ENCODE peak calls at places on chromosomes 13 and 19, in nine cellular contexts. P is activated CD4-positive, alpha-beta T cell treated with anti-CD3 and anti-CD28 coated beads for 36 hours; X is NCI-H146; M is NCI-H2081; W is AG04450; O is activated CD8-positive, alpha-beta T cell treated with anti-CD3 and anti-CD28 coated beads for 36 hours; C is CD8-positive, alpha-beta memory T cell; S is left ventricle myocardium superior; T is fibroblast of the aortic adventitia. L is an unnamed sample.

GRCh38 chr13:51284339-51284738 is 55.2 kb upstream of the SERPINE3 start:
- DNase-seq in O (no peak), P (no peak), X (no peak), C (no peak), M (no peak), W (no peak), S (no peak), T (no peak), L (no peak)

GRCh38 chr13:113466321-113466836 is 13.1 kb upstream of the ADPRHL1 start:
- DNase-seq in M (no peak), X (no peak), O (no peak), P (no peak), W (no peak), C (no peak), S (no peak), T (no peak), L (no peak)

GRCh38 chr19:46115396-46116109 is 8.9 kb downstream of the IGFL3 start:
- DNase-seq in C (no peak), O (peak), T (peak), M (no peak), X (peak), W (peak), S (no peak), P (peak), L (peak)

GRCh38 chr13:49996166-49996915 is 501 bp upstream of the TRIM13 start:
- DNase-seq in P (peak), S (peak), M (peak), O (peak), X (peak), T (peak), C (peak), W (peak), L (peak)

GRCh38 chr13:53921473-53921872 is 892.9 kb downstream of the OLFM4 start:
- DNase-seq in P (no peak), T (no peak), X (peak), S (no peak), W (no peak), C (no peak), M (no peak), O (no peak), L (no peak)

GRCh38 chr13:48155850-48156249 is 60.9 kb upstream of the MED4 start:
- DNase-seq in C (peak), W (no peak), S (no peak), O (peak), P (peak), X (no peak), M (no peak), T (peak), L (peak)

GRCh38 chr13:35920816-35921215 is 210.4 kb downstream of the DCLK1 start:
- DNase-seq in X (no peak), M (no peak), P (no peak), C (no peak), S (no peak), O (no peak), T (no peak), W (no peak), L (no peak)

GRCh38 chr13:112995395-112996091 is 26.5 kb downstream of the MCF2L start:
- DNase-seq in S (no peak), W (no peak), T (no peak), P (no peak), C (no peak), X (no peak), M (peak), O (no peak), L (no peak)

GRCh38 chr19:55149078-55150003 is at the start of gene TNNT1:
- DNase-seq in O (no peak), S (peak), W (no peak), M (no peak), P (no peak), X (no peak), T (no peak), C (no peak), L (no peak)

GRCh38 chr19:28294395-28294794 is 918.6 kb downstream of the UQCRFS1 start:
- DNase-seq in S (no peak), M (no peak), O (no peak), C (no peak), P (no peak), W (no peak), T (peak), X (no peak), L (no peak)

GRCh38 chr13:98026457-98026857 is 73.0 kb downstream of the IPO5 start:
- DNase-seq in X (peak), W (no peak), M (no peak), S (no peak), C (no peak), P (no peak), O (no peak), T (no peak), L (no peak)

GRCh38 chr13:29607465-29607864 is 12.0 kb upstream of the SLC7A1 start:
- DNase-seq in P (no peak), W (no peak), C (no peak), T (peak), X (no peak), O (no peak), S (no peak), M (no peak), L (no peak)

GRCh38 chr19:49157445-49158224 is at the start of gene TRPM4:
- DNase-seq in C (peak), W (no peak), O (peak), T (peak), X (peak), P (peak), S (peak), M (peak), L (peak)

GRCh38 chr13:89029062-89029461 is 1357.9 kb downstream of the SLITRK5 start:
- DNase-seq in X (no peak), W (no peak), C (no peak), M (no peak), P (peak), T (no peak), O (peak), S (no peak), L (no peak)

GRCh38 chr13:113533441-113533840 is 42.9 kb upstream of the DCUN1D2 start:
- DNase-seq in O (no peak), C (no peak), T (no peak), M (no peak), P (no peak), W (no peak), S (peak), X (no peak), L (no peak)

GRCh38 chr19:55693336-55693974 is 18.4 kb downstream of the EPN1 start:
- DNase-seq in P (no peak), X (no peak), S (peak), C (no peak), T (no peak), M (no peak), O (no peak), W (no peak), L (no peak)

GRCh38 chr13:66009241-66009640 is 1220.9 kb downstream of the PCDH9 start:
- DNase-seq in W (no peak), O (no peak), M (no peak), S (peak), P (no peak), C (no peak), X (no peak), T (no peak), L (no peak)

GRCh38 chr13:73998631-73999030 is 135.6 kb downstream of the KLF12 start:
- DNase-seq in X (no peak), M (no peak), C (no peak), S (no peak), W (no peak), P (no peak), T (no peak), O (no peak), L (no peak)

GRCh38 chr19:10009714-10010224 is 535 bp downstream of the COL5A3 start:
- DNase-seq in S (no peak), M (no peak), C (no peak), T (peak), X (no peak), O (no peak), P (no peak), W (no peak), L (no peak)

GRCh38 chr19:30097746-30098280 is 155.8 kb downstream of the URI1 start:
- DNase-seq in C (no peak), M (no peak), T (no peak), S (peak), P (no peak), X (no peak), O (no peak), W (no peak), L (no peak)

L was measured in MCF 10A.